ENCODE peak calls at places on chromosomes 13 and 19, in six cellular contexts. P is left lung; J is LNCaP clone FGC; Z is spleen; Q is mammary epithelial cell; Y is CD4-positive, CD25-positive, alpha-beta regulatory T cell. D is an unnamed sample.
A peak's percentile ranks its signal among the peaks of the same experiment; 100 is the strongest.

GRCh38 chr19:55585658-55586339 is 5.2 kb upstream of the ZNF579 start:
- DNase-seq in Y (peak; percentile 40), Q (no peak), Z (peak; percentile 89), P (peak; percentile 86), J (no peak), D (no peak)

GRCh38 chr19:6712231-6712630 is 8.2 kb downstream of the C3 start:
- DNase-seq in Y (no peak), J (no peak), P (no peak), Z (peak; percentile 47), Q (no peak), D (no peak)

GRCh38 chr13:113855012-113855921 is 8.6 kb downstream of the GAS6 start:
- DNase-seq in J (no peak), Z (peak; percentile 71), Q (no peak), P (no peak), Y (no peak), D (no peak)

GRCh38 chr19:56617531-56617930 is 22.4 kb downstream of the ZNF71 start:
- DNase-seq in Z (no peak), Q (no peak), P (no peak), Y (no peak), J (no peak), D (no peak)

GRCh38 chr19:3868770-3869456 is at the start of gene ZFR2:
- DNase-seq in Y (no peak), Z (no peak), P (no peak), J (no peak), Q (no peak), D (no peak)

GRCh38 chr19:37334179-37335071 is 36.5 kb upstream of the ZNF527 start:
- DNase-seq in Y (peak; percentile 86), P (peak; percentile 95), Z (peak; percentile 93), Q (peak; percentile 84), J (peak; percentile 70), D (peak; percentile 93)

GRCh38 chr13:48730971-48731658 is 77.4 kb downstream of the CYSLTR2 start:
- DNase-seq in J (no peak), P (no peak), Q (peak; percentile 73), Y (no peak), Z (no peak), D (no peak)

GRCh38 chr19:33055718-33056117 is 9.0 kb downstream of the RHPN2 start:
- DNase-seq in P (no peak), Q (no peak), J (no peak), Y (no peak), Z (no peak), D (no peak)

GRCh38 chr13:75236774-75237173 is 245.2 kb downstream of the TBC1D4 start:
- DNase-seq in P (no peak), Q (peak; percentile 23), J (no peak), Z (no peak), Y (no peak), D (no peak)

GRCh38 chr19:11693505-11694499 is 44.9 kb downstream of the ZNF823 start:
- DNase-seq in Q (peak; percentile 70), Z (no peak), P (no peak), J (peak; percentile 35), Y (no peak), D (no peak)

GRCh38 chr13:64130170-64130569 is 2714.5 kb upstream of the PCDH20 start:
- DNase-seq in P (no peak), J (no peak), Y (no peak), Q (no peak), Z (peak; percentile 29), D (no peak)

GRCh38 chr13:112213467-112214245 is 146.7 kb downstream of the SOX1 start:
- DNase-seq in J (peak; percentile 89), Y (no peak), P (no peak), Z (no peak), Q (no peak), D (no peak)

GRCh38 chr13:94558721-94559120 is 37.2 kb downstream of the TGDS start:
- DNase-seq in P (no peak), Z (no peak), Y (no peak), J (no peak), Q (no peak), D (no peak)

GRCh38 chr13:60282708-60283107 is 114.3 kb upstream of the TDRD3 start:
- DNase-seq in Q (no peak), P (no peak), J (no peak), Z (no peak), Y (no peak), D (no peak)

GRCh38 chr19:16376649-16377048 is 52.0 kb downstream of the KLF2 start:
- DNase-seq in J (no peak), P (no peak), Y (no peak), Z (peak; percentile 83), Q (no peak), D (no peak)

GRCh38 chr13:28099396-28100148 is 804 bp downstream of the FLT3 start:
- DNase-seq in J (no peak), Y (no peak), P (no peak), Z (no peak), Q (no peak), D (no peak)

GRCh38 chr19:49520705-49521319 is 7.0 kb upstream of the RCN3 start:
- DNase-seq in Q (no peak), J (no peak), P (peak; percentile 49), Y (no peak), Z (peak; percentile 66), D (no peak)

GRCh38 chr19:41969772-41970458 is 10.8 kb upstream of the RABAC1 start:
- DNase-seq in Z (no peak), P (no peak), Y (no peak), J (no peak), Q (no peak), D (no peak)

GRCh38 chr13:101829484-101829883 is 377.0 kb downstream of the ITGBL1 start:
- DNase-seq in P (no peak), Y (no peak), Q (no peak), J (no peak), Z (no peak), D (no peak)

GRCh38 chr13:100673831-100674362 is 698 bp downstream of the TMTC4 start:
- DNase-seq in Y (peak; percentile 19), P (peak; percentile 41), Z (no peak), J (no peak), Q (peak; percentile 69), D (no peak)

GRCh38 chr19:17790059-17790780 is 4.7 kb upstream of the B3GNT3 start:
- DNase-seq in Y (no peak), Z (no peak), P (no peak), J (peak; percentile 17), Q (no peak), D (no peak)

GRCh38 chr19:48722196-48722708 is 2.7 kb upstream of the MAMSTR start:
- DNase-seq in Y (no peak), Q (no peak), Z (no peak), P (no peak), J (no peak), D (no peak)

GRCh38 chr13:105165449-105166125 is 1369.9 kb downstream of the EFNB2 start:
- DNase-seq in Q (no peak), Y (no peak), Z (no peak), J (peak; percentile 25), P (peak; percentile 56), D (no peak)

GRCh38 chr13:81051873-81052272 is 710.9 kb upstream of the SPRY2 start:
- DNase-seq in Y (no peak), J (no peak), Z (no peak), P (no peak), Q (no peak), D (no peak)

GRCh38 chr13:112442483-112443090 is 66.4 kb downstream of the SPACA7 start:
- DNase-seq in Y (no peak), Q (peak; percentile 4), Z (peak; percentile 38), J (no peak), P (no peak), D (no peak)

DNA sequence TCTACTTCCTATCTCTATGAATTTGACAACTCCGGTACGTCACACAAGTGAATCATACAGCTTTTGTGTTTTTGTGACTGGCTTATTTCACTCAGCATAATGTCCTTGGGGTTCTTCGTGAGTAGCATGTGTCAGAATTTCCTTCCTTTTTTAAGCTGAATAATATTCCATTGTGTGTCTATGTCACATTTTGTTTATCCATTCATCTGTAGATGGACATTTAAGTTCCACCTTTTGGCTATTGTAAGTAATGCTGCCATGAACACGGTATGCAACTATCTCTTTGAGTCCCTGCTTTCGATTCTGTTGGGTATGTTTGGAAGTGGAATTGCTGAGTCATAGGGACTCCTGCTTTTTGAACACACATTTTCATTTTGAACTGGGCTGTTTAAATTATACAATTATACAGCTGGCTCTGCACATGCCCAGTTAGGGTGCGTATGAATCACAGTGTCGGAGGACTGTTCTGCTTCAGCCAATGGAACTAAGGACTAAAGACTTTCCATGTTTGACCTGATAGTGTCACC is 43.0 kb upstream of the C13orf42 start:
- DNase-seq in Q (no peak), P (no peak), Z (no peak), J (no peak), Y (no peak), D (no peak)
- H3K4me3 ChIP-seq in Q (no peak overlapping the region), P (no peak overlapping the region), Z (no peak overlapping the region), J (no peak overlapping the region), Y (no peak overlapping the region), D (no peak overlapping the region)

GRCh38 chr19:44752816-44753618 is 4.5 kb downstream of the BCL3 start:
- DNase-seq in J (peak; percentile 28), Y (peak; percentile 93), Z (peak; percentile 99), Q (peak; percentile 94), P (peak; percentile 97), D (no peak)

GRCh38 chr19:44750713-44751112 is 2.2 kb downstream of the BCL3 start:
- DNase-seq in Q (no peak), Z (no peak), J (no peak), P (no peak), Y (no peak), D (no peak)

GRCh38 chr19:44753932-44754742 is 5.6 kb downstream of the BCL3 start:
- DNase-seq in Z (peak; percentile 99), Y (peak; percentile 54), P (peak; percentile 95), J (no peak), Q (peak; percentile 72), D (no peak)

GRCh38 chr19:44753619-44753931 is 5.1 kb downstream of the BCL3 start:
- DNase-seq in P (no peak), Z (no peak), J (no peak), Q (no peak), Y (no peak), D (no peak)

GRCh38 chr19:44752123-44752815 is 3.8 kb downstream of the BCL3 start:
- DNase-seq in Z (no peak), Y (no peak), Q (no peak), J (no peak), P (no peak), D (no peak)
- H3K4me3 ChIP-seq in Z (peak overlapping the region; percentile 20), Y (peak overlapping the region; percentile 74), Q (no peak overlapping the region), J (no peak overlapping the region), P (peak overlapping the region; percentile 83), D (no peak overlapping the region)

GRCh38 chr13:21478881-21479808 is 20.0 kb upstream of the ZDHHC20 start:
- DNase-seq in P (no peak), Y (peak; percentile 42), J (no peak), Z (no peak), Q (peak; percentile 57), D (no peak)
- H3K4me3 ChIP-seq in P (no peak overlapping the region), Y (peak overlapping the region; percentile 45), J (no peak overlapping the region), Z (no peak overlapping the region), Q (peak overlapping the region; percentile 13), D (no peak overlapping the region)

GRCh38 chr19:15195987-15196682 is 4.7 kb downstream of the NOTCH3 start:
- DNase-seq in Y (no peak), Z (no peak), J (peak; percentile 55), P (peak; percentile 79), Q (peak; percentile 84), D (peak; percentile 77)

GRCh38 chr19:15196683-15197005 is 4.2 kb downstream of the NOTCH3 start:
- DNase-seq in Q (no peak), P (no peak), Y (no peak), J (no peak), Z (no peak), D (no peak)

GRCh38 chr19:15199219-15199651 is 1.6 kb downstream of the NOTCH3 start:
- DNase-seq in Z (no peak), P (no peak), Y (no peak), Q (no peak), J (no peak), D (no peak)

GRCh38 chr19:15198006-15198356 is 2.8 kb downstream of the NOTCH3 start:
- DNase-seq in J (no peak), Y (no peak), Q (no peak), P (no peak), Z (no peak), D (no peak)

GRCh38 chr19:15197275-15198005 is 3.4 kb downstream of the NOTCH3 start:
- DNase-seq in Q (no peak), P (no peak), Y (no peak), J (no peak), Z (no peak), D (no peak)
- H3K4me3 ChIP-seq in Q (no peak overlapping the region), P (no peak overlapping the region), Y (no peak overlapping the region), J (no peak overlapping the region), Z (no peak overlapping the region), D (no peak overlapping the region)

D was measured in iPS DF 6.9.